ENCODE peak calls at places on chromosome 1, in six cellular contexts. One of them, this sample, is unnamed.

GRCh38 chr1:94986783-94987182 is 59.9 kb upstream of the CNN3 start:
- DNase-seq in fibroblast of mammary gland: peak; percentile 90
- DNase-seq in PC-3: peak; percentile 35
- DNase-seq in lower leg skin: no peak
- DNase-seq in AG09309: no peak
- DNase-seq in CD8-positive, alpha-beta T cell: no peak
- DNase-seq in this sample: peak; percentile 53

GRCh38 chr1:238951809-238952208 is 434.6 kb upstream of the CHRM3 start:
- DNase-seq in fibroblast of mammary gland: peak; percentile 62
- DNase-seq in PC-3: peak; percentile 81
- DNase-seq in lower leg skin: no peak
- DNase-seq in AG09309: peak; percentile 28
- DNase-seq in CD8-positive, alpha-beta T cell: no peak
- DNase-seq in this sample: peak; percentile 57

GRCh38 chr1:1150100-1150499 is 23.6 kb upstream of the TTLL10 start:
- DNase-seq in fibroblast of mammary gland: no peak
- DNase-seq in PC-3: peak; percentile 51
- DNase-seq in lower leg skin: no peak
- DNase-seq in AG09309: no peak
- DNase-seq in CD8-positive, alpha-beta T cell: no peak
- DNase-seq in this sample: no peak

GRCh38 chr1:94702440-94702810 is 117.7 kb upstream of the SLC44A3 start:
- DNase-seq in fibroblast of mammary gland: peak; percentile 96
- DNase-seq in PC-3: no peak
- DNase-seq in lower leg skin: no peak
- DNase-seq in AG09309: no peak
- DNase-seq in CD8-positive, alpha-beta T cell: no peak
- DNase-seq in this sample: peak; percentile 44

GRCh38 chr1:154696001-154696400 is 88.0 kb upstream of the ADAR start:
- DNase-seq in fibroblast of mammary gland: peak; percentile 5
- DNase-seq in PC-3: peak; percentile 45
- DNase-seq in lower leg skin: peak; percentile 23
- DNase-seq in AG09309: no peak
- DNase-seq in CD8-positive, alpha-beta T cell: no peak
- DNase-seq in this sample: peak; percentile 34

GRCh38 chr1:207868252-207868768 is 42.6 kb downstream of the CD34 start:
- DNase-seq in fibroblast of mammary gland: peak; percentile 48
- DNase-seq in PC-3: peak; percentile 70
- DNase-seq in lower leg skin: peak; percentile 94
- DNase-seq in AG09309: no peak
- DNase-seq in CD8-positive, alpha-beta T cell: peak; percentile 37
- DNase-seq in this sample: peak; percentile 23

GRCh38 chr1:43377831-43378230 is 10.0 kb upstream of the ELOVL1 start:
- DNase-seq in fibroblast of mammary gland: no peak
- DNase-seq in PC-3: no peak
- DNase-seq in lower leg skin: no peak
- DNase-seq in AG09309: no peak
- DNase-seq in CD8-positive, alpha-beta T cell: no peak
- DNase-seq in this sample: no peak

GRCh38 chr1:100606438-100606837 is 68.5 kb downstream of the GPR88 start:
- DNase-seq in fibroblast of mammary gland: peak; percentile 71
- DNase-seq in PC-3: peak; percentile 76
- DNase-seq in lower leg skin: no peak
- DNase-seq in AG09309: peak; percentile 57
- DNase-seq in CD8-positive, alpha-beta T cell: no peak
- DNase-seq in this sample: peak; percentile 89

GRCh38 chr1:244231193-244231571 is 180.1 kb downstream of the ZBTB18 start:
- DNase-seq in fibroblast of mammary gland: peak; percentile 43
- DNase-seq in PC-3: peak; percentile 79
- DNase-seq in lower leg skin: no peak
- DNase-seq in AG09309: no peak
- DNase-seq in CD8-positive, alpha-beta T cell: no peak
- DNase-seq in this sample: peak; percentile 45

GRCh38 chr1:70737125-70737524 is 310.5 kb downstream of the PTGER3 start:
- DNase-seq in fibroblast of mammary gland: no peak
- DNase-seq in PC-3: no peak
- DNase-seq in lower leg skin: no peak
- DNase-seq in AG09309: no peak
- DNase-seq in CD8-positive, alpha-beta T cell: no peak
- DNase-seq in this sample: no peak

GRCh38 chr1:66563094-66563800 is 29.3 kb downstream of the SGIP1 start:
- DNase-seq in fibroblast of mammary gland: peak; percentile 94
- DNase-seq in PC-3: peak; percentile 58
- DNase-seq in lower leg skin: no peak
- DNase-seq in AG09309: peak; percentile 85
- DNase-seq in CD8-positive, alpha-beta T cell: no peak
- DNase-seq in this sample: peak; percentile 97

GRCh38 chr1:2840036-2840809 is 38.7 kb upstream of the TTC34 start:
- DNase-seq in fibroblast of mammary gland: no peak
- DNase-seq in PC-3: no peak
- DNase-seq in lower leg skin: no peak
- DNase-seq in AG09309: no peak
- DNase-seq in CD8-positive, alpha-beta T cell: peak; percentile 76
- DNase-seq in this sample: no peak

GRCh38 chr1:77652179-77652745 is 30.2 kb downstream of the ZZZ3 start:
- DNase-seq in fibroblast of mammary gland: peak; percentile 63
- DNase-seq in PC-3: no peak
- DNase-seq in lower leg skin: no peak
- DNase-seq in AG09309: no peak
- DNase-seq in CD8-positive, alpha-beta T cell: no peak
- DNase-seq in this sample: peak; percentile 54

GRCh38 chr1:9852410-9853301 is 28.9 kb upstream of the CLSTN1 start:
- DNase-seq in fibroblast of mammary gland: peak; percentile 82
- DNase-seq in PC-3: no peak
- DNase-seq in lower leg skin: no peak
- DNase-seq in AG09309: peak; percentile 74
- DNase-seq in CD8-positive, alpha-beta T cell: no peak
- DNase-seq in this sample: peak; percentile 92

GRCh38 chr1:203744008-203744972 is 20.7 kb upstream of the LAX1 start:
- DNase-seq in fibroblast of mammary gland: peak; percentile 46
- DNase-seq in PC-3: no peak
- DNase-seq in lower leg skin: peak; percentile 92
- DNase-seq in AG09309: no peak
- DNase-seq in CD8-positive, alpha-beta T cell: peak; percentile 48
- DNase-seq in this sample: peak; percentile 28

GRCh38 chr1:15489052-15489736 is 13.3 kb downstream of the CELA2B start:
- DNase-seq in fibroblast of mammary gland: no peak
- DNase-seq in PC-3: no peak
- DNase-seq in lower leg skin: no peak
- DNase-seq in AG09309: no peak
- DNase-seq in CD8-positive, alpha-beta T cell: no peak
- DNase-seq in this sample: no peak

GRCh38 chr1:94729287-94729686 is 90.9 kb upstream of the SLC44A3 start:
- DNase-seq in fibroblast of mammary gland: peak; percentile 91
- DNase-seq in PC-3: peak; percentile 50
- DNase-seq in lower leg skin: no peak
- DNase-seq in AG09309: peak; percentile 67
- DNase-seq in CD8-positive, alpha-beta T cell: no peak
- DNase-seq in this sample: peak; percentile 69

GRCh38 chr1:232627645-232628334 is 2.1 kb downstream of the SIPA1L2 start:
- DNase-seq in fibroblast of mammary gland: peak; percentile 39
- DNase-seq in PC-3: peak; percentile 87
- DNase-seq in lower leg skin: no peak
- DNase-seq in AG09309: no peak
- DNase-seq in CD8-positive, alpha-beta T cell: no peak
- DNase-seq in this sample: peak; percentile 59

GRCh38 chr1:32208891-32209309 is at the start of gene DCDC2B:
- DNase-seq in fibroblast of mammary gland: peak; percentile 46
- DNase-seq in PC-3: peak; percentile 74
- DNase-seq in lower leg skin: no peak
- DNase-seq in AG09309: no peak
- DNase-seq in CD8-positive, alpha-beta T cell: no peak
- DNase-seq in this sample: peak; percentile 59

GRCh38 chr1:116794804-116795481 is 40.7 kb downstream of the CD2 start:
- DNase-seq in fibroblast of mammary gland: no peak
- DNase-seq in PC-3: no peak
- DNase-seq in lower leg skin: no peak
- DNase-seq in AG09309: no peak
- DNase-seq in CD8-positive, alpha-beta T cell: no peak
- DNase-seq in this sample: no peak

GRCh38 chr1:14880456-14881316 is 272.9 kb upstream of the TMEM51 start:
- DNase-seq in fibroblast of mammary gland: peak; percentile 75
- DNase-seq in PC-3: peak; percentile 58
- DNase-seq in lower leg skin: peak; percentile 88
- DNase-seq in AG09309: peak; percentile 69
- DNase-seq in CD8-positive, alpha-beta T cell: no peak
- DNase-seq in this sample: peak; percentile 66

GRCh38 chr1:245788269-245788668 is 633.5 kb downstream of the KIF26B start:
- DNase-seq in fibroblast of mammary gland: peak; percentile 97
- DNase-seq in PC-3: peak; percentile 63
- DNase-seq in lower leg skin: no peak
- DNase-seq in AG09309: peak; percentile 91
- DNase-seq in CD8-positive, alpha-beta T cell: no peak
- DNase-seq in this sample: peak; percentile 98

GRCh38 chr1:77143529-77144121 is 75.6 kb downstream of the PIGK start:
- DNase-seq in fibroblast of mammary gland: peak; percentile 23
- DNase-seq in PC-3: peak; percentile 54
- DNase-seq in lower leg skin: no peak
- DNase-seq in AG09309: no peak
- DNase-seq in CD8-positive, alpha-beta T cell: no peak
- DNase-seq in this sample: peak; percentile 28

GRCh38 chr1:46615735-46616134 is 876 bp downstream of the MOB3C start:
- DNase-seq in fibroblast of mammary gland: no peak
- DNase-seq in PC-3: no peak
- DNase-seq in lower leg skin: peak; percentile 85
- DNase-seq in AG09309: no peak
- DNase-seq in CD8-positive, alpha-beta T cell: no peak
- DNase-seq in this sample: no peak

GRCh38 chr1:46614604-46614984 is 2.0 kb downstream of the MOB3C start:
- DNase-seq in fibroblast of mammary gland: no peak
- DNase-seq in PC-3: no peak
- DNase-seq in lower leg skin: peak; percentile 77
- DNase-seq in AG09309: no peak
- DNase-seq in CD8-positive, alpha-beta T cell: no peak
- DNase-seq in this sample: no peak

GRCh38 chr1:46616277-46617107 is at the start of gene MOB3C:
- DNase-seq in fibroblast of mammary gland: peak; percentile 75
- DNase-seq in PC-3: peak; percentile 71
- DNase-seq in lower leg skin: peak; percentile 95
- DNase-seq in AG09309: peak; percentile 40
- DNase-seq in CD8-positive, alpha-beta T cell: peak; percentile 72
- DNase-seq in this sample: peak; percentile 77

GRCh38 chr1:46613661-46614603 is 2.7 kb downstream of the MOB3C start:
- DNase-seq in fibroblast of mammary gland: peak; percentile 68
- DNase-seq in PC-3: peak; percentile 39
- DNase-seq in lower leg skin: peak; percentile 98
- DNase-seq in AG09309: no peak
- DNase-seq in CD8-positive, alpha-beta T cell: peak; percentile 32
- DNase-seq in this sample: peak; percentile 81

GRCh38 chr1:46615088-46615487 is 1.5 kb downstream of the MOB3C start:
- DNase-seq in fibroblast of mammary gland: no peak
- DNase-seq in PC-3: no peak
- DNase-seq in lower leg skin: peak; percentile 79
- DNase-seq in AG09309: no peak
- DNase-seq in CD8-positive, alpha-beta T cell: no peak
- DNase-seq in this sample: no peak
- H3K4me3 ChIP-seq in fibroblast of mammary gland: no peak overlapping the region
- H3K4me3 ChIP-seq in PC-3: peak overlapping the region; percentile 91
- H3K4me3 ChIP-seq in lower leg skin: no peak overlapping the region
- H3K4me3 ChIP-seq in AG09309: no peak overlapping the region
- H3K4me3 ChIP-seq in CD8-positive, alpha-beta T cell: peak overlapping the region; percentile 91
- H3K4me3 ChIP-seq in this sample: no peak overlapping the region

GRCh38 chr1:46188295-46189030 is 9.8 kb downstream of the POMGNT1 start:
- DNase-seq in fibroblast of mammary gland: no peak
- DNase-seq in PC-3: peak; percentile 45
- DNase-seq in lower leg skin: no peak
- DNase-seq in AG09309: no peak
- DNase-seq in CD8-positive, alpha-beta T cell: no peak
- DNase-seq in this sample: no peak
- TF ChIP-seq CTCF in fibroblast of mammary gland: peak; percentile 22
- TF ChIP-seq CTCF in PC-3: peak; percentile 38
- TF ChIP-seq CTCF in lower leg skin: no peak
- TF ChIP-seq CTCF in AG09309: peak; percentile 6
- TF ChIP-seq CTCF in CD8-positive, alpha-beta T cell: no peak
- TF ChIP-seq CTCF in this sample: peak; percentile 28

GRCh38 chr1:153567621-153568366 is 2.1 kb upstream of the S100A2 start:
- DNase-seq in fibroblast of mammary gland: peak; percentile 82
- DNase-seq in PC-3: peak; percentile 98
- DNase-seq in lower leg skin: no peak
- DNase-seq in AG09309: no peak
- DNase-seq in CD8-positive, alpha-beta T cell: no peak
- DNase-seq in this sample: no peak
- H3K4me3 ChIP-seq in fibroblast of mammary gland: peak overlapping the region; percentile 10
- H3K4me3 ChIP-seq in PC-3: peak overlapping the region; percentile 37
- H3K4me3 ChIP-seq in lower leg skin: no peak overlapping the region
- H3K4me3 ChIP-seq in AG09309: no peak overlapping the region
- H3K4me3 ChIP-seq in CD8-positive, alpha-beta T cell: no peak overlapping the region
- H3K4me3 ChIP-seq in this sample: no peak overlapping the region

DNA sequence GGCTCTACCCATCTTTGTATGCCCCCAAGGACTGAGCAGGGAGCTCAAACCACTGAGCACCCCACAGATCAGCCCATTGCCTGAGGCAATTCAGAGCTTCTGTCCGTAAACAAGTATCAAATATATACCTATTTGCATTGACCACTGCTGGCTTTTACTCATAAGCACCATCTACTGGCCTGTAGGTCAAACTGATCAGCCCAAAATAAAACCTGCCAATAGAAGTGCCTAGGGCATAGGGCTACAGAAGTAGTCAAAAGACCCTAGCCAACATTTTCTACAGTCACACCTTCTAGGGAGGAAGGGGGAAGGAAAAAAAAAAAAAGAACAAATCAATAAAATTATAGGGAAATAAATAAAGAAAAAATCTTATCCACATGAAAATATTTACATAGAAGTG is 5.3 kb upstream of the LCE3D start:
- DNase-seq in fibroblast of mammary gland: no peak
- DNase-seq in PC-3: no peak
- DNase-seq in lower leg skin: no peak
- DNase-seq in AG09309: no peak
- DNase-seq in CD8-positive, alpha-beta T cell: no peak
- DNase-seq in this sample: no peak
- TF ChIP-seq CTCF in fibroblast of mammary gland: peak; percentile 25
- TF ChIP-seq CTCF in PC-3: no peak
- TF ChIP-seq CTCF in lower leg skin: no peak
- TF ChIP-seq CTCF in AG09309: no peak
- TF ChIP-seq CTCF in CD8-positive, alpha-beta T cell: no peak
- TF ChIP-seq CTCF in this sample: no peak